ENCODE peak calls at places on chromosomes 3 and 15, in seven cellular contexts. Q, T, O, S, L, W and B are unnamed samples.
A peak's percentile ranks its signal among the peaks of the same experiment; 100 is the strongest.

GRCh38 chr3:56302417-56302816 is 165.8 kb downstream of the ERC2 start:
- DNase-seq in S (peak; percentile 12), W (peak; percentile 51), T (peak; percentile 55), O (no peak), Q (no peak), L (no peak), B (no peak)

GRCh38 chr3:129312021-129312639 is 33.5 kb downstream of the HMCES start:
- DNase-seq in O (no peak), W (no peak), T (no peak), L (no peak), S (peak; percentile 11), Q (peak; percentile 55), B (no peak)

GRCh38 chr15:54120949-54121463 is 142.8 kb downstream of the UNC13C start:
- DNase-seq in S (no peak), L (no peak), T (no peak), Q (no peak), W (no peak), O (no peak), B (no peak)

GRCh38 chr15:39242345-39242744 is 338.5 kb upstream of the THBS1 start:
- DNase-seq in L (no peak), Q (peak; percentile 47), W (peak; percentile 11), O (no peak), S (peak; percentile 44), T (no peak), B (no peak)

GRCh38 chr3:188431553-188431952 is 277.6 kb downstream of the LPP start:
- DNase-seq in S (peak; percentile 77), T (no peak), O (no peak), L (no peak), Q (peak; percentile 51), W (peak; percentile 35), B (no peak)

GRCh38 chr3:31479431-31479830 is 53.3 kb upstream of the STT3B start:
- DNase-seq in S (no peak), T (no peak), W (no peak), Q (no peak), O (no peak), L (no peak), B (no peak)

GRCh38 chr3:73216310-73216709 is 154.9 kb downstream of the EBLN2 start:
- DNase-seq in O (no peak), T (no peak), Q (no peak), S (no peak), W (no peak), L (no peak), B (no peak)

GRCh38 chr3:71636482-71636881 is 53.0 kb upstream of the FOXP1 start:
- DNase-seq in O (no peak), L (no peak), S (no peak), W (no peak), T (no peak), Q (no peak), B (no peak)

GRCh38 chr15:31501074-31501473 is 174.4 kb downstream of the KLF13 start:
- DNase-seq in S (no peak), L (no peak), T (no peak), W (no peak), O (no peak), Q (no peak), B (no peak)

GRCh38 chr15:99385865-99386264 is 134.6 kb downstream of the LRRC28 start:
- DNase-seq in O (no peak), W (no peak), S (peak; percentile 48), T (no peak), L (no peak), Q (peak; percentile 52), B (no peak)

GRCh38 chr3:129001101-129001816 is at the start of gene EFCC1:
- DNase-seq in T (peak; percentile 34), O (peak; percentile 74), L (no peak), Q (no peak), W (no peak), S (peak; percentile 73), B (peak; percentile 72)

GRCh38 chr3:48426401-48426909 is 3.4 kb downstream of the PLXNB1 start:
- DNase-seq in O (no peak), Q (no peak), L (no peak), S (no peak), W (no peak), T (no peak), B (no peak)

GRCh38 chr3:14775011-14775410 is 43.8 kb upstream of the FGD5 start:
- DNase-seq in W (no peak), L (no peak), Q (no peak), O (no peak), T (no peak), S (no peak), B (no peak)

GRCh38 chr15:62549345-62549970 is 384.4 kb upstream of the C2CD4B start:
- DNase-seq in W (peak; percentile 72), Q (peak; percentile 33), S (peak; percentile 45), T (peak; percentile 65), O (no peak), L (no peak), B (no peak)

GRCh38 chr15:66966256-66966655 is 99.1 kb upstream of the SMAD3 start:
- DNase-seq in T (no peak), Q (no peak), W (no peak), O (no peak), S (no peak), L (no peak), B (no peak)

GRCh38 chr3:76021376-76021775 is 236.0 kb upstream of the ZNF717 start:
- DNase-seq in L (no peak), S (peak; percentile 20), T (no peak), W (no peak), Q (peak; percentile 23), O (no peak), B (no peak)

GRCh38 chr3:52742418-52743041 is 28.2 kb downstream of the NEK4 start:
- DNase-seq in T (peak; percentile 36), W (peak; percentile 53), Q (peak; percentile 34), L (no peak), O (no peak), S (peak; percentile 49), B (no peak)

GRCh38 chr15:100901702-100902435 is 17.3 kb upstream of the LRRK1 start:
- DNase-seq in W (no peak), O (peak; percentile 6), S (no peak), L (no peak), T (no peak), Q (no peak), B (no peak)

GRCh38 chr3:102450976-102451375 is 16.2 kb downstream of the ZPLD1 start:
- DNase-seq in S (peak; percentile 16), L (no peak), T (no peak), W (no peak), O (no peak), Q (no peak), B (no peak)

GRCh38 chr3:190092250-190092649 is 28.4 kb downstream of the P3H2 start:
- DNase-seq in O (no peak), T (no peak), W (no peak), S (peak; percentile 94), Q (peak; percentile 91), L (no peak), B (no peak)

GRCh38 chr3:187064210-187065115 is 74.8 kb downstream of the RPL39L start:
- DNase-seq in L (no peak), Q (peak; percentile 17), W (peak; percentile 16), T (peak; percentile 55), O (no peak), S (no peak), B (no peak)

DNA sequence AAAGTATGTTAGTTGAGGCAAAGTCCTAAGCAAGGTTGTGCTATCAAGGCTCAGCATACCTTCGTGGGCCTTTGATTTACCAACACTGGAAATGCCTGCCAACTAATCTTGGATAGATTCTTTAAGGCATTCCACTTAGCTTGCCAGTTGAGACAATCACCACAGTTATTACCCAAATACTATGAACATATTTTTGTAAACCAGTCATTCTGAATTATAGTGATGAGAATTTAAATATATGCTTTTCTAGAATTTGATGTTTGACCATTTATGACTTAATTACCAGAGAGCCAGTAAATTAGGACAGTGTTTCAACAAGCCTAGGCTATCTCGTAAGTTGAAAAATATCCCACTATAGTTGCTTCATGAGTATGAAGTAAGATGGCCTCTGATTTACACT is 15.5 kb downstream of the TRIM59 start:
- DNase-seq in O (no peak), S (peak; percentile 22), Q (peak; percentile 60), T (no peak), W (no peak), L (no peak), B (no peak)
- H3K18ac ChIP-seq in O (no peak overlapping the region), S (no peak overlapping the region), Q (no peak overlapping the region), T (no peak overlapping the region), W (no peak overlapping the region), L (no peak overlapping the region), B (no peak overlapping the region)

GRCh38 chr15:64767203-64767602 is 8.2 kb downstream of the RBPMS2 start:
- DNase-seq in L (no peak), S (no peak), Q (no peak), W (peak; percentile 32), T (no peak), O (no peak), B (no peak)
- H2AK5ac ChIP-seq in L (peak overlapping the region; percentile 7), S (peak overlapping the region; percentile 32), Q (no peak overlapping the region), W (no peak overlapping the region), T (no peak overlapping the region), O (no peak overlapping the region), B (no peak overlapping the region)

GRCh38 chr15:57418640-57419039 is 42.3 kb downstream of the CGNL1 start:
- DNase-seq in T (no peak), O (no peak), S (no peak), L (no peak), Q (no peak), W (peak; percentile 85), B (no peak)

GRCh38 chr15:57419335-57419734 is 43.0 kb downstream of the CGNL1 start:
- DNase-seq in L (no peak), S (no peak), O (no peak), T (peak; percentile 68), Q (no peak), W (no peak), B (no peak)

GRCh38 chr15:57422113-57422754 is 45.9 kb downstream of the CGNL1 start:
- DNase-seq in Q (no peak), W (no peak), O (no peak), L (no peak), S (no peak), T (no peak), B (no peak)

GRCh38 chr15:57421540-57421939 is 45.2 kb downstream of the CGNL1 start:
- DNase-seq in Q (no peak), S (no peak), O (no peak), L (no peak), T (no peak), W (no peak), B (no peak)

GRCh38 chr15:57421110-57421509 is 44.8 kb downstream of the CGNL1 start:
- DNase-seq in Q (no peak), O (no peak), L (no peak), T (no peak), S (no peak), W (no peak), B (no peak)
- H3K18ac ChIP-seq in Q (no peak overlapping the region), O (no peak overlapping the region), L (no peak overlapping the region), T (no peak overlapping the region), S (no peak overlapping the region), W (no peak overlapping the region), B (no peak overlapping the region)

GRCh38 chr3:45782381-45782780 is 14.0 kb downstream of the SLC6A20 start:
- DNase-seq in L (no peak), O (no peak), W (no peak), S (no peak), Q (no peak), T (no peak), B (no peak)
- H2AK5ac ChIP-seq in L (no peak overlapping the region), O (no peak overlapping the region), W (no peak overlapping the region), S (no peak overlapping the region), Q (no peak overlapping the region), T (no peak overlapping the region), B (no peak overlapping the region)

DNA sequence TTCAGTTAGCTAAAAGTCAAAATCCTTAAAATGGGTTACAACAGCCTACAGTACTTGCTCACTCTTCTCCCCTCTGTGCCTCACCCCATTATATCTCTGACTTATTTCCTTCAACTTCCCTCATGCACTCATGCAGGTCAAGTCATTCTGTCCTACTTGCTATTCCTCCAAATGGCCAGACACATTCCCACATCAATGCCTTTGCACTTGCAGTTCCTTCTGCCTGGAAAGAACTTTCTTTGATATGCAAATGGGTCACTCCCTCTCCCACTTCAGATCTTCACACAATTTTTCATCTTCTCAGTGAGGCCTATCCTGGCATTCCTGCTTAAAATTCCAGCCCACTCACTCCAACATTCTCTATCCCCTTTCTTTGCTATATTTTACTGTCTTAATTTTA is 547.2 kb upstream of the TGFBR2 start:
- DNase-seq in T (peak; percentile 81), O (peak; percentile 39), W (no peak), S (no peak), L (no peak), Q (no peak), B (no peak)
- H3K18ac ChIP-seq in T (no peak overlapping the region), O (no peak overlapping the region), W (no peak overlapping the region), S (no peak overlapping the region), L (no peak overlapping the region), Q (no peak overlapping the region), B (no peak overlapping the region)